ENCODE peak calls at places on chromosomes 2 and 18, in four cellular contexts. One of them, this sample, is unnamed. For H3K4me1, the result is how much of the 10 kb centered on the place peaks cover.

GRCh38 chr18:22167471-22168151 is 1.8 kb upstream of the GATA6 start:
- DNase-seq in PC-3: no peak
- DNase-seq in IMR-90: no peak
- DNase-seq in astrocyte: no peak
- DNase-seq in this sample: no peak

GRCh38 chr2:12169721-12170120 is 423.3 kb downstream of the LPIN1 start:
- DNase-seq in PC-3: no peak
- DNase-seq in IMR-90: peak
- DNase-seq in astrocyte: peak
- DNase-seq in this sample: no peak

GRCh38 chr2:96737251-96737650 is 2.6 kb downstream of the LMAN2L start:
- DNase-seq in PC-3: no peak
- DNase-seq in IMR-90: no peak
- DNase-seq in astrocyte: no peak
- DNase-seq in this sample: no peak

GRCh38 chr2:73112026-73112912 is 479 bp downstream of the RAB11FIP5 start:
- DNase-seq in PC-3: peak
- DNase-seq in IMR-90: peak
- DNase-seq in astrocyte: peak
- DNase-seq in this sample: no peak

GRCh38 chr2:211435331-211435730 is 878.9 kb downstream of the CPS1 start:
- DNase-seq in PC-3: no peak
- DNase-seq in IMR-90: no peak
- DNase-seq in astrocyte: no peak
- DNase-seq in this sample: no peak

GRCh38 chr2:54084600-54084999 is 30.8 kb upstream of the ACYP2 start:
- DNase-seq in PC-3: peak
- DNase-seq in IMR-90: peak
- DNase-seq in astrocyte: no peak
- DNase-seq in this sample: no peak

GRCh38 chr2:96119981-96120720 is 3.8 kb upstream of the ADRA2B start:
- DNase-seq in PC-3: no peak
- DNase-seq in IMR-90: no peak
- DNase-seq in astrocyte: no peak
- DNase-seq in this sample: no peak

GRCh38 chr2:22458439-22458838 is 926.5 kb upstream of the KLHL29 start:
- DNase-seq in PC-3: no peak
- DNase-seq in IMR-90: no peak
- DNase-seq in astrocyte: no peak
- DNase-seq in this sample: no peak

DNA sequence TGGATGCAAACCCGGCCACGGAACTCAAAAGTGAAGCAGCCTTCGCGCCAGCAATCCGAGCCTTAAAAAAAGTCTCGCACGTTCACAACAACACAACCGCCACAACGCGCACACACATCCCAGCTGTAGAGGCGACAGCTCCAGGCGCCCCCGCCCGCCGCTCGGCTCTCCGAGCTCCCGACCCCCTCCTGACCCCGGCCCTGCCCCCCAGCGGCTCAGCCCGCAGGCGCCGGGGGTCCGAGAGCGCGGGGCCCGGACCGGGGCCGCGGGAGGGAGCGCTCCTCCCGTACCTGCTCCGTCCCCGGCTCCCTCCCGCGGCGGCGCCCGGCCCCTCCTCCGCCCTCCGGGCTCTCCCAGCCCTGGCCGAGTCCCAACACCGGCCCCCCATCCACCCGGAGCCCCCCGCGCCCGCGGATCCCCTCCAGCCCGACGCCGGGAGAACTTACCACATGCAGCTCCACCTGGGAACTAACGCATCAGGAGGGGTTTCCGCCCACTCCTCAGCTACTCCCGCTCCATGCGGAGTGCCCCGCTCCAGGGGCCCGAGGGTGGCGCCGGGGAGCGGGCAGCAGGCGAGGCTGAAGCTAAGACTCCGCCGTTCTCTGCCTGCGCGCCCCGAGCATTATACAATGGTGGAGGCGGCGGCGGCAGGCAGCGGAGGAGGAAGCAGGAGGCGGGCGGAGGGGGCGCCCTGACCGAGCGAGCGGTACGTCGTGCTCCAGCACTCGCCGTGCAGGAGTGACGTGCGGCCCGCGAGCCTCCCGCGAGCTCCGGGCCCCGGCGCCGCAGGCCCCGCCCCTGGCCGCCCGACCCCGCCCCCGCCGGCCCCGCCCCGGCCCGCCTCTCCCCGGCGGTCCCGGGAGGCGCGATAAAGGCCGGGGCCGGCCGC is at the start of gene SERTAD2:
- DNase-seq in PC-3: peak
- DNase-seq in IMR-90: peak
- DNase-seq in astrocyte: peak
- DNase-seq in this sample: no peak
- TF ChIP-seq CTCF in PC-3: no peak
- TF ChIP-seq CTCF in IMR-90: peak
- TF ChIP-seq CTCF in astrocyte: no peak
- TF ChIP-seq CTCF in this sample: no peak

GRCh38 chr2:36441816-36442215 is 86.2 kb downstream of the CRIM1 start:
- DNase-seq in PC-3: peak
- DNase-seq in IMR-90: peak
- DNase-seq in astrocyte: no peak
- DNase-seq in this sample: no peak

GRCh38 chr2:36445191-36445590 is 89.6 kb downstream of the CRIM1 start:
- DNase-seq in PC-3: no peak
- DNase-seq in IMR-90: no peak
- DNase-seq in astrocyte: no peak
- DNase-seq in this sample: no peak

GRCh38 chr2:36446258-36446657 is 90.7 kb downstream of the CRIM1 start:
- DNase-seq in PC-3: no peak
- DNase-seq in IMR-90: no peak
- DNase-seq in astrocyte: no peak
- DNase-seq in this sample: no peak

GRCh38 chr2:36441065-36441625 is 85.6 kb downstream of the CRIM1 start:
- DNase-seq in PC-3: no peak
- DNase-seq in IMR-90: no peak
- DNase-seq in astrocyte: no peak
- DNase-seq in this sample: no peak

GRCh38 chr2:36444206-36444605 is 88.6 kb downstream of the CRIM1 start:
- DNase-seq in PC-3: no peak
- DNase-seq in IMR-90: no peak
- DNase-seq in astrocyte: peak
- DNase-seq in this sample: no peak
- H3K4me1 ChIP-seq in PC-3: under half
- H3K4me1 ChIP-seq in IMR-90: under half
- H3K4me1 ChIP-seq in astrocyte: under half
- H3K4me1 ChIP-seq in this sample: under half

DNA sequence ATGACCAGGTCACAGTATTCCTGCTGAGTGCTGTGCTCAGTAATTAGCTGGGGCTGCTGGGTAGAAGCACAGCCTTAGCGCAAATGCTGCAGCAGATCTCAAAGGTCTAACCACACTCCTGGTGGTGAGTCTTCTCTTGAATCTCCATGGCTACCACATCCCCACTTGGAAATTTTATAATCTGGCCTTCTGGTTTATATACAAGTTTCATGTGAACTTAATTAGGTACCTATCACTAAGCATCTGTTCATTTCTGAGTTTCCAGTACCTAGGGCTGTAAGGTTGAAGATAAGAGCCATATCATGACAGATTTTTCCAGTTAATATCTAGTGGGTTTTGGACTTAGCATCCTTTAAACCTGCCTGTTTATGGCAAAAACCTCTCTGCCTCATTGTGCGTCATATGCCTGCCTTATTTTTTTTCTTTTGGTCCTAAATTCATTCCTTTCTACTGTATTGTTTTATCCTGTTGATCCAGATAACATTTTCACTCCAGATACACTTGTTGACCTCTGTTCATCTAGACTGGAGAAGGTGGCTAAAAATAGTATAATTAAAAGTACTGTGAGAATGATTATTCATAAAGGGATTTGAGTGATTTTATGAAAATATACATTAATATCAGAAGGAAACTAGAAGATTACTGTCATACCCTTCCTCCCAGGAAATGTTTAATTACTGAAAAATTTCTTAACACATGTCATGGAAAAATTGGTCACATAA is 168.4 kb upstream of the THUMPD2 start:
- DNase-seq in PC-3: no peak
- DNase-seq in IMR-90: no peak
- DNase-seq in astrocyte: peak
- DNase-seq in this sample: no peak
- H2AFZ ChIP-seq in PC-3: no peak
- H2AFZ ChIP-seq in IMR-90: no peak
- H2AFZ ChIP-seq in astrocyte: no peak
- H2AFZ ChIP-seq in this sample: no peak

GRCh38 chr18:32461704-32462272 is 8.9 kb downstream of the GAREM1 start:
- DNase-seq in PC-3: no peak
- DNase-seq in IMR-90: peak
- DNase-seq in astrocyte: no peak
- DNase-seq in this sample: no peak
- TF ChIP-seq CTCF in PC-3: no peak
- TF ChIP-seq CTCF in IMR-90: peak
- TF ChIP-seq CTCF in astrocyte: no peak
- TF ChIP-seq CTCF in this sample: no peak

DNA sequence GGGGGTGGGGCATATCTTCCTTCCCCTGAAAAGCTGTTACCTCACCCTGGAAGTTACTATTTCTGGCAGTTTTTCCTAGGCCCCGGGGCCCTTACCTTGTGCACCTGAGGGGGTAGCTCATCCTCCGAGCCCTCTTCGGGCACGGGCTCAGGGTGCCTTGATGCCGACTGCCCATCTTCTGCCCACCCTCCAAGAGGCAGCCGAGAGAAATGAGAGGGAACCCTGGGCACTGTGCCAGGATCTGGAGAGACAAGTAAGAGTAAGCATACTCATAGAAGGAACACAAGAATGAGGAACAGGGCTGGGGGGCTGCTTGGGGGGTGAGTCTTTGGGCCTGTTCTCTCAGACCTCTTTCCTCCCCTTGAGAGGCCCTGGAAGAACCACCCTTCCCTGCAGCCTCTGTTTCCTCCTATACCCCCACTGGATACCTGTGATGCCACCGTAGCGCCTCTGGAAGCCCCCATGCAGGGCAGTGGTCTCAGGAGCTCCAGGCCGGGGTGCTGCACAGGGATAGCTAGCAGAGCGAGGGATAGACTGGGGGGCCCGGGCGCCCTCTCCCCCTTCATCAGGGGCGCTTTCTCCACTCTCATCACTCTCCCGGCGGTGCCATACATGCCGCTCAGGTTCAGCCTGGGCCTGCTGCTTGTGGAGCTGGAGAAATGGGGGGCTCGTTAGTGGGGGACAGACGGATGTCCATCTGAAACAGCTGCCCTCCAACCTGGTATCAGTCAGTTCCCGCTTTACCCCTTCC is 2.1 kb upstream of the ABCB6 start:
- DNase-seq in PC-3: no peak
- DNase-seq in IMR-90: no peak
- DNase-seq in astrocyte: no peak
- DNase-seq in this sample: no peak
- H3K4me1 ChIP-seq in PC-3: under half
- H3K4me1 ChIP-seq in IMR-90: under half
- H3K4me1 ChIP-seq in astrocyte: under half
- H3K4me1 ChIP-seq in this sample: under half

DNA sequence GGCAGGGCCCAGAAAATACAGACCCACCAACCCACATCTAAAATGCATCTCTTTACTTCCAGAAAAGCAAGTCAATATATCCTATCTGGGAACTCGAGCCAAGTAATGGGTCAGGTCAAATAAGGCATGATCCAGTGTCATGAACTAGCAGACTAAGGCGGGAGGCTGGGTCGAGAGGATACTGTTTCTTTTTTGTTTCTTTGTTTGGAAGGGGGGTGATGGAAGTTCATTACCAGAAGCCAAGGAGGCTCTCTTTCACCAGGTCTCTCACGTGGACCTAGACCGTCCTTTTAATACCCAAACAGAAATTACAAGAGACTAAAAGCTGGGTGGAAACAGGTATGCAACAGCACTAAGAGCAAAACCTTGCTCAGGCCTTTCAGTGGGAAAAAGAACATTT is 108.3 kb downstream of the HDAC4 start:
- DNase-seq in PC-3: no peak
- DNase-seq in IMR-90: no peak
- DNase-seq in astrocyte: no peak
- DNase-seq in this sample: no peak
- H2AFZ ChIP-seq in PC-3: no peak
- H2AFZ ChIP-seq in IMR-90: no peak
- H2AFZ ChIP-seq in astrocyte: no peak
- H2AFZ ChIP-seq in this sample: no peak

GRCh38 chr2:137173514-137173913 is 408.2 kb downstream of the THSD7B start:
- DNase-seq in PC-3: peak
- DNase-seq in IMR-90: no peak
- DNase-seq in astrocyte: peak
- DNase-seq in this sample: no peak
- TF ChIP-seq CTCF in PC-3: peak
- TF ChIP-seq CTCF in IMR-90: no peak
- TF ChIP-seq CTCF in astrocyte: peak
- TF ChIP-seq CTCF in this sample: peak

GRCh38 chr2:160221391-160222276 is 21.6 kb upstream of the ITGB6 start:
- DNase-seq in PC-3: peak
- DNase-seq in IMR-90: peak
- DNase-seq in astrocyte: peak
- DNase-seq in this sample: peak

GRCh38 chr2:160222546-160223281 is 22.6 kb upstream of the ITGB6 start:
- DNase-seq in PC-3: peak
- DNase-seq in IMR-90: no peak
- DNase-seq in astrocyte: no peak
- DNase-seq in this sample: no peak

GRCh38 chr2:160223560-160223959 is 23.5 kb upstream of the ITGB6 start:
- DNase-seq in PC-3: no peak
- DNase-seq in IMR-90: no peak
- DNase-seq in astrocyte: no peak
- DNase-seq in this sample: no peak

GRCh38 chr2:160220001-160220400 is 19.9 kb upstream of the ITGB6 start:
- DNase-seq in PC-3: no peak
- DNase-seq in IMR-90: no peak
- DNase-seq in astrocyte: no peak
- DNase-seq in this sample: no peak

GRCh38 chr2:160220545-160221009 is 20.5 kb upstream of the ITGB6 start:
- DNase-seq in PC-3: no peak
- DNase-seq in IMR-90: no peak
- DNase-seq in astrocyte: no peak
- DNase-seq in this sample: peak
- H3K4me1 ChIP-seq in PC-3: half or more
- H3K4me1 ChIP-seq in IMR-90: under half
- H3K4me1 ChIP-seq in astrocyte: under half
- H3K4me1 ChIP-seq in this sample: half or more

GRCh38 chr2:52931660-52932059 is 835.9 kb upstream of the CHAC2 start:
- DNase-seq in PC-3: no peak
- DNase-seq in IMR-90: no peak
- DNase-seq in astrocyte: no peak
- DNase-seq in this sample: no peak

GRCh38 chr2:52934354-52934898 is 833.2 kb upstream of the CHAC2 start:
- DNase-seq in PC-3: peak
- DNase-seq in IMR-90: peak
- DNase-seq in astrocyte: peak
- DNase-seq in this sample: peak

GRCh38 chr2:52936029-52936428 is 831.6 kb upstream of the CHAC2 start:
- DNase-seq in PC-3: peak
- DNase-seq in IMR-90: peak
- DNase-seq in astrocyte: peak
- DNase-seq in this sample: no peak

GRCh38 chr2:52933878-52934277 is 833.7 kb upstream of the CHAC2 start:
- DNase-seq in PC-3: no peak
- DNase-seq in IMR-90: peak
- DNase-seq in astrocyte: peak
- DNase-seq in this sample: no peak

GRCh38 chr2:52934920-52935640 is 832.5 kb upstream of the CHAC2 start:
- DNase-seq in PC-3: no peak
- DNase-seq in IMR-90: no peak
- DNase-seq in astrocyte: no peak
- DNase-seq in this sample: no peak
- H2AFZ ChIP-seq in PC-3: no peak
- H2AFZ ChIP-seq in IMR-90: no peak
- H2AFZ ChIP-seq in astrocyte: no peak
- H2AFZ ChIP-seq in this sample: no peak

This sample was measured in keratinocyte.